ENCODE peak calls at places on chromosomes 1 and 21, in eight cellular contexts. V is suprapubic skin, O is prostate gland, H is gastrocnemius medialis, Y is stomach, T is NB4, B is spleen, C is heart left ventricle. W is an unnamed sample.
A peak's percentile ranks its signal among the peaks of the same experiment; 100 is the strongest.

GRCh38 chr1:156675271-156675708 is 1.9 kb downstream of the NES start:
- DNase-seq in O (no peak), C (no peak), Y (no peak), H (no peak), V (no peak), B (no peak), T (no peak), W (peak; percentile 26)

GRCh38 chr1:186310307-186310706 is 64.7 kb downstream of the TPR start:
- DNase-seq in H (no peak), Y (no peak), V (no peak), T (no peak), B (no peak), C (no peak), O (no peak), W (no peak)

GRCh38 chr1:52856026-52856425 is 13.5 kb downstream of the ZYG11A start:
- DNase-seq in O (no peak), H (no peak), V (no peak), C (no peak), Y (no peak), T (no peak), B (no peak), W (no peak)

GRCh38 chr1:17875171-17875881 is 120.2 kb downstream of the ACTL8 start:
- DNase-seq in H (no peak), O (no peak), Y (no peak), B (no peak), C (no peak), T (no peak), V (peak; percentile 24), W (no peak)

GRCh38 chr1:6799499-6799898 is 14.2 kb downstream of the CAMTA1 start:
- DNase-seq in C (no peak), H (no peak), T (no peak), B (no peak), V (no peak), O (no peak), Y (no peak), W (no peak)

GRCh38 chr1:176559474-176560390 is 96.8 kb downstream of the PAPPA2 start:
- DNase-seq in B (no peak), Y (peak; percentile 40), C (peak; percentile 40), T (peak; percentile 63), V (no peak), O (peak; percentile 38), H (peak; percentile 41), W (peak; percentile 46)

GRCh38 chr1:43605761-43606160 is 44.2 kb upstream of the KDM4A start:
- DNase-seq in V (no peak), C (no peak), T (no peak), O (no peak), H (no peak), Y (no peak), B (no peak), W (no peak)

GRCh38 chr1:40976952-40977690 is 2.4 kb upstream of the CTPS1 start:
- DNase-seq in O (no peak), C (no peak), T (no peak), V (no peak), B (no peak), Y (no peak), H (no peak), W (no peak)

GRCh38 chr1:234253732-234254131 is 119.5 kb upstream of the COA6 start:
- DNase-seq in Y (no peak), B (no peak), H (no peak), C (no peak), O (no peak), V (no peak), T (peak; percentile 10), W (no peak)

GRCh38 chr1:66764994-66765578 is 12.8 kb downstream of the DYNLT5 start:
- DNase-seq in H (no peak), T (peak; percentile 60), B (no peak), V (no peak), Y (peak; percentile 27), O (peak; percentile 16), C (no peak), W (peak; percentile 17)

GRCh38 chr1:109569323-109569722 is 20.9 kb downstream of the GNAI3 start:
- DNase-seq in H (no peak), V (no peak), T (no peak), C (no peak), O (no peak), B (no peak), Y (no peak), W (no peak)

GRCh38 chr1:46691997-46692790 is 20.5 kb downstream of the TEX38 start:
- DNase-seq in H (no peak), Y (no peak), T (no peak), C (no peak), V (no peak), B (no peak), O (no peak), W (no peak)

GRCh38 chr21:25986928-25987327 is 183.6 kb downstream of the APP start:
- DNase-seq in V (no peak), C (no peak), O (no peak), T (no peak), H (no peak), B (no peak), Y (no peak), W (no peak)

GRCh38 chr1:175192111-175192629 is 406 bp downstream of the KIAA0040 start:
- DNase-seq in O (peak; percentile 78), B (peak; percentile 82), V (peak; percentile 88), T (peak; percentile 11), C (peak; percentile 78), H (peak; percentile 41), Y (peak; percentile 83), W (peak; percentile 71)

GRCh38 chr1:175193339-175193950 is 869 bp upstream of the KIAA0040 start:
- DNase-seq in C (no peak), V (no peak), Y (no peak), O (no peak), H (no peak), B (no peak), T (peak; percentile 8), W (no peak)

GRCh38 chr1:175195281-175195680 is 2.7 kb upstream of the KIAA0040 start:
- DNase-seq in O (no peak), H (no peak), Y (no peak), C (no peak), B (no peak), T (no peak), V (no peak), W (no peak)

GRCh38 chr1:175191654-175192053 is 922 bp downstream of the KIAA0040 start:
- DNase-seq in V (no peak), H (no peak), O (peak; percentile 29), T (peak; percentile 10), C (no peak), Y (no peak), B (no peak), W (no peak)

DNA sequence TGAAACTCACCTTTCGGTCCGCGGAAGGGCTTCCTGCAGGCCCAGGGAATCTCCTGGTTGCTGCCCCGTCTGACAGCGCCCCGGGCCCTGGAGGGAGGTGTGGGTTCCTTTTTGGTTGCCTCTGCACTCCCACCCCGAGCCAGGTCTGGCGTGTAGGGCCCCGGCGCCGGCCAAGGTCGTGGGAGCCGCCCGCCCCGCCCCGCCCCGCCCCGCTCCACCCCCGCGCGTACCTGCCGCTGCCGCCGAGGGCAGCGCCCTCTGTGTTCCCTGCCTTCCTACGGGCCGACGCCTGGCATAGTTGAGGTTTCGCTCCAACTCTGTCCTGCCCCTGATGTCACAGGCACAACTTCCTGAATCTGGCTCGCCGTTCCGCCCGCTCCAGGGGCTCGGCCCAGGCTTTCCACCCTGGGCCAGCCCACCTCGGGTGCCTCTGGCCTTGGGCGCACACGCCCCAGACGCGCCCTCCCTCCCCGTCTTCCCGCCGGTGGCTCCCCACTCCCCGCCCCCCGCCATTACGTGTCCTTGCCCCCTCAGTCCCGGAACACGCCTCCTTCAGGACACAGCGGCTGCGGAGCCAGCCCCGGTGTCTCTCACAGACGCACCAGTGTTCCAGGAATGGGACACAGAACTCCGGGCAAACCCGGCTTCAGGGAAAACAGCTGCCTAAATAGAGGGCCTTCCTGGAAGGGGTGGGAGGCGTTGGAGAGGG is at the start of gene KIAA0040:
- DNase-seq in Y (peak; percentile 81), V (peak; percentile 86), C (peak; percentile 86), B (peak; percentile 92), O (peak; percentile 81), T (peak; percentile 64), H (peak; percentile 53), W (peak; percentile 75)
- TF ChIP-seq POLR2A in Y (no peak), V (no peak), C (peak; percentile 28), B (peak; percentile 28), O (peak; percentile 23), T (no peak), H (peak; percentile 29), W (no peak)

GRCh38 chr21:44742418-44743153 is 31.2 kb upstream of the TSPEAR start:
- DNase-seq in V (no peak), B (no peak), T (peak; percentile 53), H (no peak), C (no peak), O (no peak), Y (no peak), W (no peak)
- TF ChIP-seq CTCF in V (no peak), B (no peak), T (peak; percentile 33), H (no peak), C (peak; percentile 16), O (no peak), Y (no peak), W (no peak)

GRCh38 chr1:107963601-107964396 is 1.2 kb downstream of the VAV3 start:
- DNase-seq in V (peak; percentile 81), H (no peak), O (peak; percentile 8), T (peak; percentile 69), Y (peak; percentile 39), C (peak; percentile 33), B (peak; percentile 89), W (no peak)
- TF ChIP-seq POLR2A in V (no peak), H (no peak), O (no peak), T (no peak), Y (no peak), C (no peak), B (no peak), W (no peak)

GRCh38 chr21:41048636-41049035 is 119.3 kb upstream of the BACE2 start:
- DNase-seq in C (no peak), T (no peak), V (no peak), O (no peak), H (no peak), B (no peak), Y (no peak), W (no peak)

GRCh38 chr21:41048141-41048540 is 119.8 kb upstream of the BACE2 start:
- DNase-seq in C (no peak), V (no peak), B (no peak), O (no peak), Y (no peak), H (no peak), T (no peak), W (no peak)

GRCh38 chr21:41043008-41043407 is 125.0 kb upstream of the BACE2 start:
- DNase-seq in B (no peak), H (no peak), V (no peak), C (no peak), T (peak; percentile 16), O (no peak), Y (no peak), W (no peak)

DNA sequence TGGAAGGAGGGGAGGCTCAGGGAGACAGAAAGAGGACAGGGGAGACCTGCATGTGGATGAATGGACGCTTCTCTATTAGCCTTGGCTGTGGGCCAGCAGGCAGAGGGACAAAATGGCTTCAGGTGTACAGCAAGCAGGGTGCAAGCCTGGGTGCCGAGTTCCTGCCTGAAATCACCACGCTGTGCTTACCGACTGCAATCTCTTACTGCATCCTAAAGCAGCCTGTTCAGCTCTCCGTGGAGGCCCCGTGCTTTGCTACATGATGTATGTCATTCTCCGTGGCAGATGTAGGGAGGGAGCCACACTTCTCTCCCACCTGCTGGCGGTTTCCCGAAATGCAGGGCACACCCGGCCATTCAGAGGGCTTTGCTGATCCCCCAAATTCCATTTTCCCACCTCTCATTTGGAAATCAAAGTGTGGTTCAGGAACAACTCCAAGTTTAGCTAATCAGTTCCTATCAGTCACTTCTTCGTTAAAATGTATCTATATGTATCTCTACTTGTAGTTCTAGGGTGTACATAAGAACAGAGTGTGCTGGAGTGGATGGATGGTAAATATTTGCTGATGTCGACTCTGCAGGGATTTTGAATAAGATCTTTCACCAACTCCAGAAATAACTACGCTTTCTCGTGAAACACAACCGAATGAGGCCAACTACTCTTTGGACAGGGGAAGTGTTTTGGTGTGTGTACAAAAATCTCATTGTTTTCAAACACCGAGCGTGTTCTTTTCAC is 122.3 kb upstream of the BACE2 start:
- DNase-seq in O (peak; percentile 82), T (peak; percentile 8), C (no peak), V (no peak), B (no peak), H (no peak), Y (peak; percentile 64), W (no peak)
- TF ChIP-seq CTCF in O (no peak), T (peak; percentile 31), C (peak; percentile 22), V (no peak), B (peak; percentile 7), H (no peak), Y (peak; percentile 35), W (no peak)